ENCODE peak calls at places on chromosomes 3 and 15, in four cellular contexts. One of them, this sample, is unnamed. For H3K27me3, the result is how much of the 10 kb centered on the place peaks cover.

GRCh38 chr3:66428733-66429132 is 72.1 kb downstream of the LRIG1 start:
- DNase-seq in HCT116: no peak
- DNase-seq in HepG2: no peak
- DNase-seq in K562: no peak
- DNase-seq in this sample: no peak

GRCh38 chr15:74208901-74209559 is 6.4 kb upstream of the STRA6 start:
- DNase-seq in HCT116: no peak
- DNase-seq in HepG2: peak
- DNase-seq in K562: no peak
- DNase-seq in this sample: no peak

GRCh38 chr3:33636125-33636855 is 81.8 kb downstream of the CLASP2 start:
- DNase-seq in HCT116: peak
- DNase-seq in HepG2: peak
- DNase-seq in K562: peak
- DNase-seq in this sample: peak

GRCh38 chr15:56168394-56168793 is 75.3 kb downstream of the RFX7 start:
- DNase-seq in HCT116: no peak
- DNase-seq in HepG2: no peak
- DNase-seq in K562: no peak
- DNase-seq in this sample: no peak

GRCh38 chr3:196166741-196167140 is 44.5 kb downstream of the ZDHHC19 start:
- DNase-seq in HCT116: no peak
- DNase-seq in HepG2: no peak
- DNase-seq in K562: no peak
- DNase-seq in this sample: no peak

GRCh38 chr15:69854521-69855171 is 243.1 kb downstream of the TLE3 start:
- DNase-seq in HCT116: no peak
- DNase-seq in HepG2: no peak
- DNase-seq in K562: no peak
- DNase-seq in this sample: no peak

GRCh38 chr3:127738192-127738840 is 65.6 kb downstream of the ABTB1 start:
- DNase-seq in HCT116: no peak
- DNase-seq in HepG2: no peak
- DNase-seq in K562: no peak
- DNase-seq in this sample: no peak

GRCh38 chr3:13670292-13670691 is 121.4 kb downstream of the FBLN2 start:
- DNase-seq in HCT116: no peak
- DNase-seq in HepG2: no peak
- DNase-seq in K562: peak
- DNase-seq in this sample: no peak

GRCh38 chr3:170425491-170426239 is 7.0 kb downstream of the CLDN11 start:
- DNase-seq in HCT116: no peak
- DNase-seq in HepG2: peak
- DNase-seq in K562: peak
- DNase-seq in this sample: no peak

GRCh38 chr3:129625071-129625874 is 18.8 kb upstream of the PLXND1 start:
- DNase-seq in HCT116: no peak
- DNase-seq in HepG2: no peak
- DNase-seq in K562: no peak
- DNase-seq in this sample: no peak

GRCh38 chr3:42032693-42033349 is 58.3 kb upstream of the TRAK1 start:
- DNase-seq in HCT116: no peak
- DNase-seq in HepG2: peak
- DNase-seq in K562: no peak
- DNase-seq in this sample: no peak

GRCh38 chr3:194089357-194090177 is 46.4 kb upstream of the HES1 start:
- DNase-seq in HCT116: peak
- DNase-seq in HepG2: peak
- DNase-seq in K562: peak
- DNase-seq in this sample: peak

GRCh38 chr15:81901323-81901722 is 144.5 kb downstream of the MEX3B start:
- DNase-seq in HCT116: no peak
- DNase-seq in HepG2: no peak
- DNase-seq in K562: no peak
- DNase-seq in this sample: no peak

GRCh38 chr15:35519536-35520149 is 26.3 kb downstream of the DPH6 start:
- DNase-seq in HCT116: peak
- DNase-seq in HepG2: peak
- DNase-seq in K562: no peak
- DNase-seq in this sample: no peak

GRCh38 chr3:12004741-12005513 is 739 bp downstream of the SYN2 start:
- DNase-seq in HCT116: no peak
- DNase-seq in HepG2: no peak
- DNase-seq in K562: no peak
- DNase-seq in this sample: no peak

GRCh38 chr15:64938192-64938591 is 26.5 kb downstream of the ANKDD1A start:
- DNase-seq in HCT116: peak
- DNase-seq in HepG2: peak
- DNase-seq in K562: no peak
- DNase-seq in this sample: no peak

GRCh38 chr3:22392859-22393258 is 641.8 kb upstream of the ZNF385D start:
- DNase-seq in HCT116: no peak
- DNase-seq in HepG2: no peak
- DNase-seq in K562: no peak
- DNase-seq in this sample: no peak

GRCh38 chr3:22392286-22392685 is 641.3 kb upstream of the ZNF385D start:
- DNase-seq in HCT116: no peak
- DNase-seq in HepG2: no peak
- DNase-seq in K562: no peak
- DNase-seq in this sample: no peak
- H3K27me3 ChIP-seq in HCT116: under half
- H3K27me3 ChIP-seq in HepG2: under half
- H3K27me3 ChIP-seq in K562: under half
- H3K27me3 ChIP-seq in this sample: under half

GRCh38 chr3:165658027-165658426 is 179.2 kb downstream of the BCHE start:
- DNase-seq in HCT116: no peak
- DNase-seq in HepG2: no peak
- DNase-seq in K562: no peak
- DNase-seq in this sample: no peak
- TF ChIP-seq YY1 in HCT116: no peak
- TF ChIP-seq YY1 in HepG2: no peak
- TF ChIP-seq YY1 in K562: no peak
- TF ChIP-seq YY1 in this sample: no peak

GRCh38 chr3:190568036-190568435 is 54.2 kb downstream of the IL1RAP start:
- DNase-seq in HCT116: no peak
- DNase-seq in HepG2: no peak
- DNase-seq in K562: no peak
- DNase-seq in this sample: no peak
- H3K4me3 ChIP-seq in HCT116: no peak
- H3K4me3 ChIP-seq in HepG2: no peak
- H3K4me3 ChIP-seq in K562: no peak
- H3K4me3 ChIP-seq in this sample: no peak

DNA sequence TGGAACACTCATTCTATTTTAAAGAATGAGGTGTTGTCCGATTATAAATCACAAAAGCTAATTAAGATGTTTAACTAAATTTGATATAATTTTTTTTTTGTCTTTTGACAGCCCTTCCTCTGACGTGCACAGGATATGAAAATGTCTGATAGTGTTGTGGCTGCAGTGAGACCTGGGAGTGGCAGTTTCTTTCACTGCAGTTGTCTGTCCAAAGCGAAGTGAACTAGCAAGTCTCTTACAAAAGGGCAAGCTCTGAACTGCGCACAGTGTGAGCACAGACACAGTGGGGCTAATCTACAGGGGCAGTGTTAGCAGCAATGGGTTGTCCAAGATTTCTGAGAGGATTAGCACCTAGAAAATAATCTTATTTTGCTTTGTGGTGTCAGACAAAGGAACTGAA is 29.1 kb upstream of the MYRIP start:
- DNase-seq in HCT116: no peak
- DNase-seq in HepG2: no peak
- DNase-seq in K562: no peak
- DNase-seq in this sample: no peak
- H3K27me3 ChIP-seq in HCT116: under half
- H3K27me3 ChIP-seq in HepG2: under half
- H3K27me3 ChIP-seq in K562: under half
- H3K27me3 ChIP-seq in this sample: under half

GRCh38 chr3:5466059-5466458 is 278.6 kb downstream of the EDEM1 start:
- DNase-seq in HCT116: no peak
- DNase-seq in HepG2: no peak
- DNase-seq in K562: no peak
- DNase-seq in this sample: no peak

GRCh38 chr3:5466752-5467151 is 279.2 kb downstream of the EDEM1 start:
- DNase-seq in HCT116: no peak
- DNase-seq in HepG2: no peak
- DNase-seq in K562: no peak
- DNase-seq in this sample: no peak

GRCh38 chr3:5465183-5465582 is 277.7 kb downstream of the EDEM1 start:
- DNase-seq in HCT116: no peak
- DNase-seq in HepG2: no peak
- DNase-seq in K562: no peak
- DNase-seq in this sample: no peak

GRCh38 chr3:5464684-5465083 is 277.2 kb downstream of the EDEM1 start:
- DNase-seq in HCT116: no peak
- DNase-seq in HepG2: no peak
- DNase-seq in K562: no peak
- DNase-seq in this sample: no peak

GRCh38 chr3:5463986-5464385 is 276.5 kb downstream of the EDEM1 start:
- DNase-seq in HCT116: no peak
- DNase-seq in HepG2: no peak
- DNase-seq in K562: no peak
- DNase-seq in this sample: no peak
- TF ChIP-seq YY1 in HCT116: no peak
- TF ChIP-seq YY1 in HepG2: no peak
- TF ChIP-seq YY1 in K562: no peak
- TF ChIP-seq YY1 in this sample: no peak

DNA sequence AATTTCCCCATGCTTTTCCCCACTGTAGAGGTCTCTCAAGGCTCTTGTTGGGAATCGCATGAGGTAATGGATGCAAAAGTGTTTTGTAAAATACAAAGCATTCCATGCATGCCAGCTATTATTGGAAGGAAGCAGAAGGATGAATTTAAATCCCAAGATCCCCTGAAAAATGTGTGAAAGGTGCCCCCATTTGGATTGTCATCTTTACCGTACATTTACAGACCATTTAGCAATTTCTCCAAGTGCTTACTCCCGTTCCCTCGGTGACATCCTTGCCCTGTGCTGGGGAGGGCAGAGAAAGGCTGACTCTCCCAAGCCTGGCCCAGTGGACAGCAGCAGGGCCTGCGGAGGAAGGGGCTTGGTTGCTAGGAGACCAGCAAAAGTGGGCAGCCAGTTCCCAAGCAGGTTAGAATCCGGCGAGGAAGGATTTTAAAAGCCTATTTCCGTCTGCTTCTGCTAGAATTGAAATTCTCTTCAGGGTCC is 31.1 kb upstream of the NEO1 start:
- DNase-seq in HCT116: no peak
- DNase-seq in HepG2: no peak
- DNase-seq in K562: no peak
- DNase-seq in this sample: peak
- H3K4me3 ChIP-seq in HCT116: no peak
- H3K4me3 ChIP-seq in HepG2: no peak
- H3K4me3 ChIP-seq in K562: no peak
- H3K4me3 ChIP-seq in this sample: no peak

This sample was measured in NT2/D1.